ENCODE peak calls at places on chromosomes 6 and 20, in eight cellular contexts. V, E, Q, I, F, X, D and G are unnamed samples.

GRCh38 chr6:46097381-46097780 is 32.4 kb upstream of the ENPP4 start:
- DNase-seq in V (no peak), E (no peak), Q (no peak), I (no peak), F (no peak), X (no peak), D (no peak), G (no peak)

GRCh38 chr6:3299221-3299620 is 40.5 kb downstream of the PSMG4 start:
- DNase-seq in V (no peak), E (no peak), Q (no peak), I (no peak), F (no peak), X (no peak), D (no peak), G (no peak)

GRCh38 chr6:43910638-43911353 is 140.8 kb downstream of the VEGFA start:
- DNase-seq in V (peak; percentile 22), E (no peak), Q (no peak), I (no peak), F (peak; percentile 94), X (peak; percentile 73), D (no peak), G (no peak)

GRCh38 chr6:43250992-43251373 is 7.7 kb downstream of the TTBK1 start:
- DNase-seq in V (no peak), E (no peak), Q (no peak), I (no peak), F (no peak), X (no peak), D (no peak), G (no peak)

GRCh38 chr20:1171461-1172093 is 13.2 kb downstream of the TMEM74B start:
- DNase-seq in V (no peak), E (peak; percentile 76), Q (peak; percentile 41), I (no peak), F (peak; percentile 37), X (no peak), D (no peak), G (no peak)

GRCh38 chr20:2838170-2838797 is 2.2 kb downstream of the PCED1A start:
- DNase-seq in V (no peak), E (no peak), Q (no peak), I (no peak), F (no peak), X (no peak), D (peak; percentile 53), G (no peak)

GRCh38 chr20:32181606-32182005 is 25.9 kb downstream of the PLAGL2 start:
- DNase-seq in V (peak; percentile 7), E (no peak), Q (no peak), I (no peak), F (no peak), X (no peak), D (no peak), G (no peak)

GRCh38 chr6:129105793-129106192 is 222.9 kb downstream of the LAMA2 start:
- DNase-seq in V (no peak), E (no peak), Q (no peak), I (no peak), F (no peak), X (no peak), D (no peak), G (no peak)

GRCh38 chr6:11381801-11382513 is 149.5 kb upstream of the NEDD9 start:
- DNase-seq in V (no peak), E (no peak), Q (peak; percentile 40), I (peak; percentile 43), F (no peak), X (no peak), D (peak; percentile 68), G (no peak)

GRCh38 chr20:62285151-62285550 is 17.6 kb upstream of the ADRM1 start:
- DNase-seq in V (no peak), E (no peak), Q (no peak), I (no peak), F (no peak), X (no peak), D (no peak), G (no peak)

GRCh38 chr6:2818593-2818992 is 23.1 kb downstream of the SERPINB1 start:
- DNase-seq in V (no peak), E (no peak), Q (no peak), I (no peak), F (peak; percentile 42), X (no peak), D (no peak), G (no peak)

GRCh38 chr6:148446681-148447080 is 104.0 kb downstream of the SASH1 start:
- DNase-seq in V (no peak), E (no peak), Q (no peak), I (no peak), F (no peak), X (no peak), D (no peak), G (no peak)

GRCh38 chr20:58173091-58173490 is 55.4 kb downstream of the ANKRD60 start:
- DNase-seq in V (no peak), E (no peak), Q (no peak), I (no peak), F (no peak), X (no peak), D (peak; percentile 37), G (no peak)

GRCh38 chr6:157486632-157487031 is 105.6 kb downstream of the ZDHHC14 start:
- DNase-seq in V (no peak), E (no peak), Q (no peak), I (no peak), F (no peak), X (no peak), D (no peak), G (no peak)

GRCh38 chr20:13183005-13183404 is 38.1 kb upstream of the ISM1 start:
- DNase-seq in V (no peak), E (no peak), Q (no peak), I (no peak), F (no peak), X (no peak), D (no peak), G (no peak)

GRCh38 chr6:84392292-84392691 is 164.8 kb upstream of the CEP162 start:
- DNase-seq in V (no peak), E (no peak), Q (no peak), I (no peak), F (no peak), X (no peak), D (no peak), G (no peak)

GRCh38 chr6:22921831-22922230 is 352.5 kb downstream of the HDGFL1 start:
- DNase-seq in V (no peak), E (peak; percentile 84), Q (no peak), I (no peak), F (no peak), X (no peak), D (no peak), G (no peak)

GRCh38 chr6:101818056-101818455 is 424.5 kb downstream of the GRIK2 start:
- DNase-seq in V (no peak), E (no peak), Q (no peak), I (no peak), F (no peak), X (no peak), D (no peak), G (no peak)

GRCh38 chr20:45909817-45910669 is 1.9 kb downstream of the PLTP start:
- DNase-seq in V (no peak), E (no peak), Q (no peak), I (no peak), F (no peak), X (no peak), D (peak; percentile 56), G (no peak)
- H3K4me3 ChIP-seq in V (peak overlapping the region; percentile 65), E (no peak overlapping the region), Q (no peak overlapping the region), I (peak overlapping the region; percentile 61), F (no peak overlapping the region), X (peak overlapping the region; percentile 9), D (no peak overlapping the region), G (no peak overlapping the region)

GRCh38 chr6:5813625-5814027 is 193.1 kb downstream of the NRN1 start:
- DNase-seq in V (no peak), E (no peak), Q (no peak), I (no peak), F (no peak), X (no peak), D (no peak), G (no peak)
- TF ChIP-seq CTCF in V (no peak), E (no peak), Q (no peak), I (no peak), F (no peak), X (no peak), D (no peak), G (no peak)

GRCh38 chr20:44886828-44887227 is 1.3 kb downstream of the YWHAB start:
- DNase-seq in V (no peak), E (no peak), Q (no peak), I (no peak), F (no peak), X (no peak), D (no peak), G (no peak)

GRCh38 chr20:44887466-44887865 is 2.0 kb downstream of the YWHAB start:
- DNase-seq in V (no peak), E (no peak), Q (no peak), I (no peak), F (no peak), X (no peak), D (no peak), G (no peak)

GRCh38 chr20:44886276-44886671 is 769 bp downstream of the YWHAB start:
- DNase-seq in V (no peak), E (peak; percentile 13), Q (no peak), I (no peak), F (no peak), X (no peak), D (no peak), G (no peak)

GRCh38 chr20:44885392-44886275 is at the start of gene YWHAB:
- DNase-seq in V (peak; percentile 99), E (peak; percentile 99), Q (peak; percentile 100), I (peak; percentile 99), F (peak; percentile 96), X (peak; percentile 91), D (peak; percentile 100), G (peak; percentile 97)

DNA sequence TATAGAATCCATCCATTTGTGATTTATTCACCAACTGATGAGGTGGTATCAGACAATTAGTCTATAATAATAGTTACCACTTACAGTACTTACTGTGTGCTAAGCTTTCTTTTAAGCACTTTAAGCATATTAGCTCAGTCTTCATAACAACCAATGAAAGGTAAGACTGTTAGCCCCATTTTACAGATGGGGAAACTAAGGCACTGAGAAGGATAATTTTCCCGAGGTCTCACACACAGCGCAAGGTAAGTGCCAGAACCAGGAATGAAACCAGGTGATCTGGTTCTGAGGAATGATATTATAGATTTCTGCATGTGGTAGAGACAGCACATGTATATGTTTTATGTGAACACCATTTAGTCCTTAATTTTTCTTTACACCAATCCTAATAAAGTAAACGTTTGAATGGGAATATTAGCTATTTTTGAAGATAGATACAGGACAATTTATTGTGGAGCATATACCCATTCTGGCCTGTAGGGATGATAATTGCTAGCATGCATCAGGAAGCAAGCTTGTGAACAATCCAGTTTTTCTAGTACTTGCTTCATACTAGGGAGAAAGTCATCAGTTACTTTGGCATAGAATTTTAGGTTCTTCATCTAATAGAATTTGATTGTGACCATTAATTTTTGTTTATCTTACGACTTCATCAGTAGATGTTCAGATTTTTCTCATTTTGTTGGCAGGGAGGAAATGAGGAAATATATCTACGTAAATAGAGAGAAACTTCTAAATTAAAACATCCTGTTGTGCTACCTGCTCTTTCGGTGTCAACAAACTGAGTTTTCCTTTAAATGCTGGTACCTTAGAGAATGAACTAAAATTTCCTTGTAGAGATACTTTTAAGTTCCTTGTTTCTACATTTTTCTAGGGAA is 3.0 kb downstream of the YWHAB start:
- DNase-seq in V (no peak), E (no peak), Q (no peak), I (no peak), F (no peak), X (no peak), D (no peak), G (no peak)
- H3K4me1 ChIP-seq in V (peaks cover 41% of the 10 kb centered on the region), E (peaks cover 31% of the 10 kb centered on the region), Q (peaks cover 42% of the 10 kb centered on the region), I (peaks cover 47% of the 10 kb centered on the region), F (no peaks in the 10 kb centered on the region), X (peaks cover 32% of the 10 kb centered on the region), D (peaks cover 18% of the 10 kb centered on the region), G (peaks cover 29% of the 10 kb centered on the region)

GRCh38 chr6:35181313-35181932 is 32.3 kb upstream of the SCUBE3 start:
- DNase-seq in V (no peak), E (no peak), Q (no peak), I (no peak), F (peak; percentile 78), X (no peak), D (no peak), G (peak; percentile 40)
- H3K4me3 ChIP-seq in V (no peak overlapping the region), E (no peak overlapping the region), Q (no peak overlapping the region), I (no peak overlapping the region), F (no peak overlapping the region), X (peak overlapping the region; percentile 33), D (no peak overlapping the region), G (peak overlapping the region; percentile 29)